ENCODE peak calls at places on chromosomes 5 and 9, in six cellular contexts. A, S, T, D, E and Z are unnamed samples.

GRCh38 chr5:17343675-17344074 is 126.2 kb downstream of the BASP1 start:
- DNase-seq in S (no peak), A (no peak), E (no peak), D (peak), T (no peak), Z (no peak)

GRCh38 chr5:175738595-175739133 is 80.8 kb downstream of the HRH2 start:
- DNase-seq in A (no peak), S (no peak), T (peak), D (no peak), E (no peak), Z (no peak)

GRCh38 chr9:131876486-131876885 is 136.6 kb upstream of the RAPGEF1 start:
- DNase-seq in T (no peak), E (peak), D (no peak), A (no peak), S (no peak), Z (no peak)

GRCh38 chr5:68962632-68963484 is 131.0 kb upstream of the SLC30A5 start:
- DNase-seq in T (peak), A (no peak), S (no peak), E (peak), D (peak), Z (no peak)

GRCh38 chr9:109907810-109908458 is 127.9 kb downstream of the PALM2AKAP2 start:
- DNase-seq in A (no peak), E (no peak), S (no peak), D (no peak), T (no peak), Z (no peak)

GRCh38 chr9:89522261-89522978 is 24.5 kb upstream of the SEMA4D start:
- DNase-seq in E (no peak), A (peak), D (peak), T (no peak), S (peak), Z (peak)

GRCh38 chr5:41519801-41520200 is 9.4 kb upstream of the PLCXD3 start:
- DNase-seq in T (no peak), S (no peak), E (no peak), D (no peak), A (no peak), Z (no peak)

GRCh38 chr5:1380011-1380817 is 35.3 kb upstream of the CLPTM1L start:
- DNase-seq in T (peak), A (peak), S (peak), D (no peak), E (peak), Z (no peak)

GRCh38 chr9:5949103-5949699 is 58.5 kb downstream of the MLANA start:
- DNase-seq in S (no peak), T (no peak), D (no peak), A (no peak), E (no peak), Z (no peak)

GRCh38 chr5:163385276-163385675 is 52.1 kb upstream of the CCNG1 start:
- DNase-seq in S (no peak), D (no peak), A (no peak), E (peak), T (no peak), Z (no peak)

GRCh38 chr5:170617519-170618218 is 113.8 kb downstream of the KCNIP1 start:
- DNase-seq in D (no peak), A (no peak), S (no peak), E (no peak), T (no peak), Z (no peak)

GRCh38 chr9:79581388-79581787 is 9.6 kb downstream of the TLE4 start:
- DNase-seq in T (no peak), E (no peak), D (no peak), A (no peak), S (no peak), Z (no peak)

GRCh38 chr5:139287890-139288635 is 5.5 kb upstream of the MATR3 start:
- DNase-seq in T (no peak), E (no peak), A (no peak), D (no peak), S (no peak), Z (no peak)

GRCh38 chr5:14728109-14728938 is 63.8 kb downstream of the OTULIN start:
- DNase-seq in E (peak), S (no peak), D (no peak), T (peak), A (no peak), Z (no peak)

GRCh38 chr5:150058480-150059126 is 27.8 kb downstream of the CSF1R start:
- DNase-seq in S (no peak), T (no peak), E (no peak), D (peak), A (no peak), Z (no peak)

GRCh38 chr5:2803751-2804150 is 52.3 kb upstream of the IRX2 start:
- DNase-seq in S (no peak), T (no peak), D (no peak), E (peak), A (no peak), Z (no peak)

GRCh38 chr9:137053944-137054931 is at the start of gene ENTPD2:
- DNase-seq in A (no peak), T (peak), E (no peak), S (no peak), D (no peak), Z (no peak)

GRCh38 chr5:16539169-16539666 is 73.6 kb upstream of the ZNF622 start:
- DNase-seq in T (no peak), A (no peak), E (no peak), S (no peak), D (peak), Z (no peak)

GRCh38 chr9:98373622-98374021 is 118.2 kb upstream of the TBC1D2 start:
- DNase-seq in A (no peak), S (no peak), E (no peak), T (no peak), D (no peak), Z (no peak)

GRCh38 chr5:124981901-124982300 is 235.5 kb upstream of the ZNF608 start:
- DNase-seq in D (no peak), S (no peak), T (no peak), A (no peak), E (no peak), Z (no peak)

GRCh38 chr5:138280915-138281314 is 6.5 kb upstream of the GFRA3 start:
- DNase-seq in S (no peak), E (no peak), T (no peak), A (no peak), D (no peak), Z (no peak)

GRCh38 chr9:109683521-109683920 is 96.5 kb upstream of the PALM2AKAP2 start:
- DNase-seq in S (no peak), T (no peak), A (no peak), E (no peak), D (no peak), Z (no peak)

GRCh38 chr9:17810728-17811634 is 232.1 kb downstream of the SH3GL2 start:
- DNase-seq in E (no peak), D (peak), A (no peak), S (peak), T (peak), Z (peak)

GRCh38 chr5:90916947-90917800 is 358.6 kb downstream of the ADGRV1 start:
- DNase-seq in D (no peak), T (no peak), A (no peak), E (no peak), S (no peak), Z (no peak)

GRCh38 chr9:88464851-88465250 is 70.1 kb upstream of the NXNL2 start:
- DNase-seq in S (no peak), D (no peak), A (no peak), E (no peak), T (no peak), Z (no peak)